ENCODE peak calls at places on chromosomes 5 and 9, in five cellular contexts. S is body of pancreas, L is ovary, T is bronchial epithelial cell, K is heart right ventricle. J is an unnamed sample. For H3K27me3, the result is how much of the 10 kb centered on the place peaks cover.

GRCh38 chr9:4126996-4127395 is 172.9 kb downstream of the GLIS3 start:
- DNase-seq in S (no peak), L (no peak), T (no peak), K (no peak), J (no peak)

GRCh38 chr9:115849679-115850412 is 303.7 kb upstream of the PAPPA start:
- DNase-seq in S (no peak), L (no peak), T (no peak), K (no peak), J (no peak)

GRCh38 chr5:76789991-76790571 is 28.7 kb upstream of the F2RL1 start:
- DNase-seq in S (no peak), L (no peak), T (peak), K (no peak), J (no peak)

GRCh38 chr9:4099961-4100360 is 199.9 kb downstream of the GLIS3 start:
- DNase-seq in S (no peak), L (no peak), T (no peak), K (no peak), J (no peak)

GRCh38 chr5:131957721-131958483 is 12.4 kb upstream of the MEIKIN start:
- DNase-seq in S (no peak), L (no peak), T (no peak), K (no peak), J (no peak)

GRCh38 chr5:113204525-113205161 is 228.0 kb downstream of the DCP2 start:
- DNase-seq in S (peak), L (peak), T (peak), K (peak), J (peak)

GRCh38 chr9:3342159-3342777 is 183.5 kb downstream of the RFX3 start:
- DNase-seq in S (no peak), L (no peak), T (peak), K (no peak), J (no peak)

GRCh38 chr9:133166392-133166791 is 2.7 kb upstream of the GBGT1 start:
- DNase-seq in S (no peak), L (no peak), T (no peak), K (no peak), J (no peak)

GRCh38 chr5:139473565-139473964 is 2.8 kb downstream of the SMIM33 start:
- DNase-seq in S (no peak), L (no peak), T (peak), K (no peak), J (no peak)

GRCh38 chr5:166165600-166165999 is 2125.8 kb upstream of the WWC1 start:
- DNase-seq in S (no peak), L (no peak), T (no peak), K (no peak), J (no peak)

GRCh38 chr5:72328172-72328571 is 8.0 kb downstream of the PTCD2 start:
- DNase-seq in S (peak), L (no peak), T (no peak), K (peak), J (peak)

GRCh38 chr5:6527749-6528455 is 79.2 kb downstream of the UBE2QL1 start:
- DNase-seq in S (no peak), L (no peak), T (no peak), K (no peak), J (no peak)

GRCh38 chr9:75239176-75239575 is 150.9 kb downstream of the OSTF1 start:
- DNase-seq in S (peak), L (no peak), T (peak), K (no peak), J (no peak)

GRCh38 chr5:173782671-173783101 is 105.5 kb upstream of the CPEB4 start:
- DNase-seq in S (no peak), L (no peak), T (no peak), K (no peak), J (no peak)

GRCh38 chr5:34930527-34930844 is 1.1 kb downstream of the DNAJC21 start:
- DNase-seq in S (no peak), L (no peak), T (no peak), K (no peak), J (no peak)

GRCh38 chr9:127683723-127684122 is 23.1 kb upstream of the CFAP157 start:
- DNase-seq in S (no peak), L (no peak), T (no peak), K (no peak), J (no peak)

GRCh38 chr5:142920888-142921612 is 150.9 kb downstream of the ARHGAP26 start:
- DNase-seq in S (no peak), L (no peak), T (no peak), K (no peak), J (no peak)

GRCh38 chr9:27447036-27447700 is 76.9 kb upstream of the IFNK start:
- DNase-seq in S (no peak), L (no peak), T (no peak), K (no peak), J (no peak)

GRCh38 chr9:72882117-72882775 is 70.6 kb downstream of the ALDH1A1 start:
- DNase-seq in S (peak), L (no peak), T (no peak), K (peak), J (peak)

GRCh38 chr9:124024107-124024506 is 12.5 kb downstream of the LHX2 start:
- DNase-seq in S (no peak), L (no peak), T (no peak), K (no peak), J (no peak)
- H3K27me3 ChIP-seq in S (under half), L (under half), T (under half), K (half or more), J (under half)

GRCh38 chr9:137319434-137319975 is 17.4 kb upstream of the NRARP start:
- DNase-seq in S (no peak), L (no peak), T (no peak), K (no peak), J (no peak)

GRCh38 chr9:137317021-137317978 is 15.2 kb upstream of the NRARP start:
- DNase-seq in S (no peak), L (peak), T (no peak), K (no peak), J (peak)

GRCh38 chr9:137318976-137319375 is 16.9 kb upstream of the NRARP start:
- DNase-seq in S (peak), L (no peak), T (no peak), K (peak), J (no peak)

GRCh38 chr9:137317979-137318511 is 16.0 kb upstream of the NRARP start:
- DNase-seq in S (no peak), L (no peak), T (no peak), K (no peak), J (peak)

GRCh38 chr9:137318565-137318964 is 16.5 kb upstream of the NRARP start:
- DNase-seq in S (no peak), L (no peak), T (no peak), K (no peak), J (no peak)
- H3K27me3 ChIP-seq in S (under half), L (under half), T (under half), K (under half), J (under half)

GRCh38 chr9:98882569-98882923 is 61.2 kb upstream of the COL15A1 start:
- DNase-seq in S (no peak), L (no peak), T (no peak), K (no peak), J (no peak)
- H3K27me3 ChIP-seq in S (under half), L (under half), T (under half), K (under half), J (under half)

DNA sequence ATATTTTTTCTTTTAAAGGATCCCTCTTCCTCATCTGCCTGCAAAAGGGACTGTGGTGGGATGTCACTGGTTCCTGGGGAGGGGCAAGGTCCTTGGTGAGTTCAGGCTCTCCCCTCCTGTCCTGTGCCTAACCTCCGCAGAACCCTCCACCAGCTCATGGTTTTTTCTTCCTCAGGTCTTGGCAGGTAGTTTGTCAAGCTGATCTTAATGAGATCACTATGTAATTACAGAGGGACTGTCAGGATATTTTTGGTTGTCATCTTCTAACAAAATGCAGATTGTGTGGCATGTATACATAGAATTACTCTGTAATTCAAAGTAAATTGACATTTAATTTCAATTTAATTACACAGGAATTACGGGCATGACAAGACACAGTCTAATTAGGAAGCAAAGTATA is 150.3 kb upstream of the SEMA6A start:
- DNase-seq in S (no peak), L (no peak), T (no peak), K (no peak), J (no peak)
- H3K27me3 ChIP-seq in S (under half), L (under half), T (under half), K (under half), J (under half)

GRCh38 chr5:16691731-16692130 is 74.9 kb upstream of the RETREG1 start:
- DNase-seq in S (no peak), L (no peak), T (no peak), K (no peak), J (no peak)

GRCh38 chr5:16690243-16690839 is 73.5 kb upstream of the RETREG1 start:
- DNase-seq in S (peak), L (no peak), T (peak), K (peak), J (no peak)

GRCh38 chr5:16695779-16696178 is 79.0 kb upstream of the RETREG1 start:
- DNase-seq in S (no peak), L (no peak), T (peak), K (no peak), J (no peak)

GRCh38 chr5:16687898-16688297 is 71.1 kb upstream of the RETREG1 start:
- DNase-seq in S (no peak), L (no peak), T (no peak), K (no peak), J (no peak)

GRCh38 chr5:16693879-16694278 is 77.1 kb upstream of the RETREG1 start:
- DNase-seq in S (no peak), L (no peak), T (no peak), K (no peak), J (no peak)
- H3K27me3 ChIP-seq in S (under half), L (under half), T (under half), K (under half), J (under half)

DNA sequence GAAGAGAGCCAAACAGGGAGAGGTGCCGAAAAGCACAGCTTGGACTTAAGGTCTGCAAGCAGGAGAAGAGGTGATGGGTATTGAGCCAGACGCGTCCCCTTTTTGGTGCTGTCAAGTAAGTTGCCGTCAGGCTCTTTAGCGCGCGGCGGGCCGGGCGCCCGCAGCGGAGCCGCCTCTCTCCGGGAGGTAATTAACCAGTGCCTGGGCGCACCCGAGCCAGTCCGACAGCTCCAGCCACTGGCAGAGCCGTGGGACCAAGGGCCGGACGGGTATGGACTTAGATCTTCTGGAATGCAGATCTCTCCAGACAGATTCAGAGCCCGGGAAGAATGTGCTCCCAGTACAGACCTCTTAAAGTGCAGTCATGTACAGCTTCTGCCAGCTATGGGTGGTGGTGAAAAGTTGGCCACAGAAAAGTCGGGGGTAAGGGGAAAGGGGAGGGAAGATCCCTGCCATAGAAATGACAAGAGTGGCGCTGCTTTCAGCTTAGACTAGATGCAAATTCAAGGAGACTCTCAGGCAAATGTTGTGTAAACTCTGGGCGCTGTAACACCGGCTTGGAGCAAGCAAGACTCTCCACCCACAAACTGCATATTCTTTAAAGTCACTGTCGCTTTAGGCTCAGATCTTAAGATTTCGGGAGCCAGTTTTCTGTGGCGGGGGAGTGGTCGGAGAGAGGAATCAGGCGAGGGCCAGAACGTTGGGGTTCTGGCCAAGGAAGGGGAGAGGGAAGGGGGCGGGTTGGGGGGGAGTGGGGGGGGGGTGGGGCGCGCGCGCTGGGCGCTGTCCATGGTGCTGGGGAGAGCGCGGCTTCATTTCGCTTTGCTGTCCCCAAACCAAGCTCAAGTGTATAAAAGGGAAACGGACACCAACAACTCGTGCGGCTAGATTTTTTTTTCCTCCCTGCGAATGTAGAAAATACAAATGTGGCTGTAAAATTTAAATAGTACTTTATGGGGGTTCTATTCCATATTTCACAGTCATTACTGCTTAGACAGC is 29.2 kb downstream of the NR2F1 start:
- DNase-seq in S (peak), L (no peak), T (no peak), K (no peak), J (peak)
- H3K27me3 ChIP-seq in S (half or more), L (under half), T (under half), K (half or more), J (under half)

DNA sequence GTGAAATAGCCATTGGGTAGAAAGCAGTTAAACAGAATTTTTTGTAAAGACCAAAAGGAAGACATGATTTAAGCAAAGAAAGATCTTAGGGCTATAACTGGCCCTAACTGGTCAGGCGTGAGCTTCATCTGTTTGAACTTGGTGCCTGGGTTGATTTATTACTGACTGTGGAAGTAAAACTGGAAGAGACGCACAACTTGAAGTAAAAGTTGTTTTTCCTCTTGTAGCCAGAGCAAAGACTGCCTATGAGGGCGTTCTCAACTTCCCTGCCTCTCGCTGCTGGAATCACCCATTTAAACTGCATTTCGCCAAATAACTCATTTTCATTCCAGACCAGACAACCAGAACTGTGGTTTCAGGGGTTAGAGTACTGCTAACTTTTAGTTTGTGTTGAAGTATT is 1.5 kb downstream of the THBS4 start:
- DNase-seq in S (no peak), L (no peak), T (no peak), K (no peak), J (no peak)
- H3K27me3 ChIP-seq in S (under half), L (under half), T (under half), K (half or more), J (under half)

J was measured in psoas muscle.